ENCODE peak calls at places on chromosomes 1 and 21, in nine cellular contexts. M, R, O, U, E, X, C, V and Q are unnamed samples.

GRCh38 chr1:20882837-20883236 is 95.7 kb upstream of the HP1BP3 start:
- DNase-seq in M (no peak), R (no peak), O (no peak), U (no peak), E (no peak), X (no peak), C (no peak), V (no peak), Q (no peak)

GRCh38 chr1:246876423-246876822 is 55.3 kb downstream of the AHCTF1 start:
- DNase-seq in M (no peak), R (no peak), O (no peak), U (no peak), E (no peak), X (no peak), C (no peak), V (no peak), Q (no peak)

GRCh38 chr1:59976194-59977074 is 49.9 kb upstream of the CYP2J2 start:
- DNase-seq in M (peak), R (peak), O (peak), U (peak), E (peak), X (peak), C (peak), V (peak), Q (peak)

GRCh38 chr1:57270926-57271698 is 152.7 kb downstream of the DAB1 start:
- DNase-seq in M (no peak), R (no peak), O (no peak), U (no peak), E (no peak), X (no peak), C (no peak), V (no peak), Q (no peak)

GRCh38 chr1:107707111-107707510 is 257.9 kb downstream of the VAV3 start:
- DNase-seq in M (no peak), R (no peak), O (no peak), U (no peak), E (no peak), X (no peak), C (no peak), V (no peak), Q (no peak)

GRCh38 chr1:204584699-204585372 is 68.6 kb downstream of the MDM4 start:
- DNase-seq in M (no peak), R (no peak), O (no peak), U (no peak), E (peak), X (no peak), C (no peak), V (no peak), Q (no peak)

GRCh38 chr1:31396633-31397351 is 16.2 kb upstream of the SERINC2 start:
- DNase-seq in M (no peak), R (no peak), O (peak), U (no peak), E (no peak), X (no peak), C (no peak), V (peak), Q (no peak)

GRCh38 chr1:242017580-242018233 is 18.8 kb upstream of the MAP1LC3C start:
- DNase-seq in M (peak), R (peak), O (peak), U (peak), E (peak), X (no peak), C (peak), V (peak), Q (peak)

GRCh38 chr1:182189535-182190066 is 128.1 kb upstream of the ZNF648 start:
- DNase-seq in M (no peak), R (no peak), O (peak), U (no peak), E (no peak), X (no peak), C (no peak), V (no peak), Q (no peak)

GRCh38 chr21:46329796-46330195 is 5.8 kb downstream of the PCNT start:
- DNase-seq in M (no peak), R (no peak), O (no peak), U (no peak), E (no peak), X (no peak), C (no peak), V (no peak), Q (no peak)

GRCh38 chr1:212699104-212699838 is 369 bp downstream of the BATF3 start:
- DNase-seq in M (peak), R (peak), O (peak), U (peak), E (peak), X (peak), C (no peak), V (peak), Q (peak)

GRCh38 chr1:114008352-114009041 is 29.2 kb downstream of the OLFML3 start:
- DNase-seq in M (no peak), R (no peak), O (peak), U (no peak), E (no peak), X (no peak), C (no peak), V (peak), Q (no peak)

GRCh38 chr1:97186381-97186780 is 464.8 kb downstream of the PTBP2 start:
- DNase-seq in M (no peak), R (no peak), O (no peak), U (peak), E (peak), X (no peak), C (no peak), V (peak), Q (no peak)

GRCh38 chr1:76053021-76053420 is 21.5 kb upstream of the ST6GALNAC3 start:
- DNase-seq in M (no peak), R (no peak), O (peak), U (no peak), E (peak), X (no peak), C (no peak), V (no peak), Q (no peak)

GRCh38 chr1:13546791-13547190 is 33.0 kb upstream of the LRRC38 start:
- DNase-seq in M (no peak), R (no peak), O (no peak), U (no peak), E (peak), X (no peak), C (no peak), V (no peak), Q (no peak)
- H3K4me3 ChIP-seq in M (no peak), R (no peak), O (no peak), U (no peak), E (no peak), X (no peak), C (no peak), V (no peak), Q (no peak)

GRCh38 chr1:163412216-163412615 is 90.5 kb downstream of the NUF2 start:
- DNase-seq in M (no peak), R (no peak), O (no peak), U (no peak), E (no peak), X (no peak), C (no peak), V (no peak), Q (no peak)

GRCh38 chr1:163406787-163407186 is 85.0 kb downstream of the NUF2 start:
- DNase-seq in M (no peak), R (no peak), O (no peak), U (no peak), E (no peak), X (no peak), C (no peak), V (no peak), Q (peak)

GRCh38 chr1:163408262-163408661 is 86.5 kb downstream of the NUF2 start:
- DNase-seq in M (no peak), R (no peak), O (no peak), U (no peak), E (no peak), X (no peak), C (no peak), V (no peak), Q (no peak)

GRCh38 chr1:163414778-163415177 is 93.0 kb downstream of the NUF2 start:
- DNase-seq in M (no peak), R (no peak), O (no peak), U (no peak), E (no peak), X (no peak), C (no peak), V (no peak), Q (no peak)

DNA sequence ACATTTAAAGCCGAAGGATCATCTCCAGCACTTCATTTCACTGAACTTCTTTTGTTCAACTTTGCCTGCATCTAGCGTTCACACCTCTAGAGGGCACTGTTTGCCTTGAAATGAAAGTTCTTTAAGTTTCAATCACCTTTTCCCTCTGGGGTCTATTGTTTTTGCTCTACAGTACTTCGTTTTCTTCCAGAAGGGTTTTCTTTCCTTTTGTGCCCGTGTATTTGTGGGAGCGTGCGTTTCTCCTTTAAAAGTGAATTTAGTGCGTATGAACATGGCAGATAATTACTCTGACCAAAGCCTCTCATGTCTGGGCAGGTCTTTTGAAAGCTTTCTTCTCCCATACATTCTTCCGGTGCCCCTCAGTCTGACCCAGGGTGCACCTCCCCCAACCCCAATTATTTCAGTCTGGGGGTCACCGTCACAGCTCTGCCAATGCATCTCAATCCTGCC is 88.3 kb downstream of the NUF2 start:
- DNase-seq in M (no peak), R (peak), O (peak), U (peak), E (peak), X (no peak), C (peak), V (peak), Q (peak)
- TF ChIP-seq CTCF in M (no peak), R (peak), O (peak), U (peak), E (peak), X (peak), C (peak), V (peak), Q (peak)

GRCh38 chr1:94543893-94544635 is 2.5 kb upstream of the F3 start:
- DNase-seq in M (no peak), R (no peak), O (peak), U (no peak), E (no peak), X (no peak), C (no peak), V (peak), Q (no peak)
- H3K4me3 ChIP-seq in M (no peak), R (no peak), O (peak), U (no peak), E (peak), X (no peak), C (no peak), V (no peak), Q (no peak)

DNA sequence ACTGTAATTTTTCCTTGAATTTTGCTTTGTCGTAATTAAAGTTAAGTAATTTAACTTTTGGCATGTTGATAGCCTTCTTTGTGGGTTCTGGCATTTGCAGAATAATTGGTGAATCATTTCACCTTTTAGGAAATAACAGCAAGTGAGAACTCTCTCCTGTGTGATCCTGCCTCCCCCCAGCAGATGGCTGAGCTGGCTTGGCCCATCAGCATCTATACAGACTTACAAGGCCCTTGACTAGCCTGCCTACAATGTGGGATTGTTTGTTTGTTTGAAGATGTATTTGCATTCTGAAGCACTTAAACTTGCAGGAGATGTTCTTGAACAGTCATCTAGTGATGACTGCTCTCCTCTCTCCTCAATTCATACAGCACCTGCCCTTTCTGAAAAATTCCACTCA is 55.9 kb downstream of the MACO1 start:
- DNase-seq in M (no peak), R (no peak), O (peak), U (peak), E (peak), X (no peak), C (no peak), V (no peak), Q (no peak)
- TF ChIP-seq CTCF in M (no peak), R (no peak), O (peak), U (no peak), E (peak), X (no peak), C (no peak), V (peak), Q (no peak)